ENCODE peak calls at places on chromosome 16, in ten cellular contexts. One of them, this sample, is unnamed.
A peak's percentile ranks its signal among the peaks of the same experiment; 100 is the strongest.

GRCh38 chr16:82533161-82533560 is 93.6 kb upstream of the CDH13 start:
- DNase-seq in AG10803: no peak
- DNase-seq in upper lobe of right lung: no peak
- DNase-seq in AG04450: no peak
- DNase-seq in dorsolateral prefrontal cortex: no peak
- DNase-seq in ascending aorta: no peak
- DNase-seq in left ventricle myocardium inferior: no peak
- DNase-seq in heart left ventricle: no peak
- DNase-seq in lower leg skin: no peak
- DNase-seq in OCI-LY7: no peak
- DNase-seq in this sample: no peak

GRCh38 chr16:52611817-52612673 is 65.1 kb upstream of the TOX3 start:
- DNase-seq in AG10803: no peak
- DNase-seq in upper lobe of right lung: no peak
- DNase-seq in AG04450: no peak
- DNase-seq in dorsolateral prefrontal cortex: no peak
- DNase-seq in ascending aorta: no peak
- DNase-seq in left ventricle myocardium inferior: no peak
- DNase-seq in heart left ventricle: no peak
- DNase-seq in lower leg skin: no peak
- DNase-seq in OCI-LY7: no peak
- DNase-seq in this sample: no peak

GRCh38 chr16:20920091-20920490 is 19.5 kb downstream of the LYRM1 start:
- DNase-seq in AG10803: no peak
- DNase-seq in upper lobe of right lung: no peak
- DNase-seq in AG04450: no peak
- DNase-seq in dorsolateral prefrontal cortex: no peak
- DNase-seq in ascending aorta: no peak
- DNase-seq in left ventricle myocardium inferior: no peak
- DNase-seq in heart left ventricle: no peak
- DNase-seq in lower leg skin: no peak
- DNase-seq in OCI-LY7: no peak
- DNase-seq in this sample: no peak

GRCh38 chr16:10171225-10171624 is 11.0 kb downstream of the GRIN2A start:
- DNase-seq in AG10803: no peak
- DNase-seq in upper lobe of right lung: no peak
- DNase-seq in AG04450: no peak
- DNase-seq in dorsolateral prefrontal cortex: no peak
- DNase-seq in ascending aorta: no peak
- DNase-seq in left ventricle myocardium inferior: no peak
- DNase-seq in heart left ventricle: no peak
- DNase-seq in lower leg skin: no peak
- DNase-seq in OCI-LY7: no peak
- DNase-seq in this sample: no peak

GRCh38 chr16:64534180-64534780 is 587.6 kb downstream of the CDH11 start:
- DNase-seq in AG10803: no peak
- DNase-seq in upper lobe of right lung: no peak
- DNase-seq in AG04450: no peak
- DNase-seq in dorsolateral prefrontal cortex: no peak
- DNase-seq in ascending aorta: no peak
- DNase-seq in left ventricle myocardium inferior: no peak
- DNase-seq in heart left ventricle: no peak
- DNase-seq in lower leg skin: no peak
- DNase-seq in OCI-LY7: no peak
- DNase-seq in this sample: no peak

GRCh38 chr16:51049276-51049675 is 101.8 kb downstream of the SALL1 start:
- DNase-seq in AG10803: no peak
- DNase-seq in upper lobe of right lung: no peak
- DNase-seq in AG04450: no peak
- DNase-seq in dorsolateral prefrontal cortex: no peak
- DNase-seq in ascending aorta: no peak
- DNase-seq in left ventricle myocardium inferior: no peak
- DNase-seq in heart left ventricle: no peak
- DNase-seq in lower leg skin: no peak
- DNase-seq in OCI-LY7: no peak
- DNase-seq in this sample: no peak

GRCh38 chr16:81350306-81350615 is 35.5 kb downstream of the GAN start:
- DNase-seq in AG10803: peak; percentile 3
- DNase-seq in upper lobe of right lung: no peak
- DNase-seq in AG04450: no peak
- DNase-seq in dorsolateral prefrontal cortex: no peak
- DNase-seq in ascending aorta: no peak
- DNase-seq in left ventricle myocardium inferior: no peak
- DNase-seq in heart left ventricle: no peak
- DNase-seq in lower leg skin: no peak
- DNase-seq in OCI-LY7: no peak
- DNase-seq in this sample: no peak

GRCh38 chr16:54817432-54817831 is 113.2 kb upstream of the IRX5 start:
- DNase-seq in AG10803: peak; percentile 54
- DNase-seq in upper lobe of right lung: no peak
- DNase-seq in AG04450: no peak
- DNase-seq in dorsolateral prefrontal cortex: no peak
- DNase-seq in ascending aorta: no peak
- DNase-seq in left ventricle myocardium inferior: no peak
- DNase-seq in heart left ventricle: no peak
- DNase-seq in lower leg skin: no peak
- DNase-seq in OCI-LY7: peak; percentile 38
- DNase-seq in this sample: peak; percentile 24

GRCh38 chr16:67666032-67666537 is 465 bp downstream of the ENKD1 start:
- DNase-seq in AG10803: no peak
- DNase-seq in upper lobe of right lung: peak; percentile 83
- DNase-seq in AG04450: no peak
- DNase-seq in dorsolateral prefrontal cortex: no peak
- DNase-seq in ascending aorta: no peak
- DNase-seq in left ventricle myocardium inferior: peak; percentile 49
- DNase-seq in heart left ventricle: no peak
- DNase-seq in lower leg skin: no peak
- DNase-seq in OCI-LY7: no peak
- DNase-seq in this sample: no peak

GRCh38 chr16:77531741-77532140 is 96.9 kb upstream of the ADAMTS18 start:
- DNase-seq in AG10803: peak; percentile 96
- DNase-seq in upper lobe of right lung: no peak
- DNase-seq in AG04450: no peak
- DNase-seq in dorsolateral prefrontal cortex: no peak
- DNase-seq in ascending aorta: no peak
- DNase-seq in left ventricle myocardium inferior: no peak
- DNase-seq in heart left ventricle: no peak
- DNase-seq in lower leg skin: no peak
- DNase-seq in OCI-LY7: no peak
- DNase-seq in this sample: no peak

DNA sequence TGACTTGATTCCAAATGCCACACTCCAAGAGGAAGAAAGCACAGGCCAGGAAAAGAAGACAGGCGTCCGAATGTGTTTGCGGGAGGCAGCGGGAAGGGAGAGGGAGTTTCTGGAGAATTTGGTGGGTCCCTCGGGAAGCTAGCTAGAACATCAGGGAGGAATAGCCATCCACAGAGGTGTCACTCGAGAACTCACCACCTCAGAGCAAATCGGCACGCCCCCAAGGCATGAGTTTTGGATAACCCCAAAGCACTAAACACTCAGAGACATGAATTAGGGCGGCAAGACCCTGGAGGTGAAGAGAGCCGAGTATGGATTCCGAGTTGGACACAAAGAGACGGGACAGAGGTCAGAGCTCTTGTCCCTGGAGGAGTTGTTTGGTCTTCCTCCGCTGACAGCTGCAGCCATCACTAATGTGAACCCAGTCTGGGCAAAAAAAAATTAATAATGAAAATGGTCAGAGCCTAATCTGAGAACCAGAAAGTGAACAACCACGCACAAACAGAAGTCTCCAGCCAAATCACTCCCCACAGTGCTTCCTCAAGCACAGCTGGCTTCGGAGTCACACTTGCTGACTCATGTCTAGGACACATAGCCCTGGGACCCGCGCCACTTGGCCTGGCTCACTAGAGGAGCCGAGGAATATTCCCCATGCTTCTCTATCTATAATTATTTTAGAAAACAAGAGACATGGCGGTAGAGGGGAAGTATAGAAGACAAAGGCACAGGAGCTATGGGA is 109.3 kb downstream of the ZFHX3 start:
- DNase-seq in AG10803: peak; percentile 91
- DNase-seq in upper lobe of right lung: no peak
- DNase-seq in AG04450: peak; percentile 23
- DNase-seq in dorsolateral prefrontal cortex: peak; percentile 49
- DNase-seq in ascending aorta: peak; percentile 83
- DNase-seq in left ventricle myocardium inferior: peak; percentile 92
- DNase-seq in heart left ventricle: peak; percentile 89
- DNase-seq in lower leg skin: peak; percentile 83
- DNase-seq in OCI-LY7: no peak
- DNase-seq in this sample: peak; percentile 50
- H3K4me3 ChIP-seq in AG10803: peak overlapping the region; percentile 47
- H3K4me3 ChIP-seq in upper lobe of right lung: no peak overlapping the region
- H3K4me3 ChIP-seq in AG04450: peak overlapping the region; percentile 20
- H3K4me3 ChIP-seq in dorsolateral prefrontal cortex: no peak overlapping the region
- H3K4me3 ChIP-seq in ascending aorta: no peak overlapping the region
- H3K4me3 ChIP-seq in left ventricle myocardium inferior: peak overlapping the region; percentile 37
- H3K4me3 ChIP-seq in heart left ventricle: peak overlapping the region; percentile 2
- H3K4me3 ChIP-seq in lower leg skin: no peak overlapping the region
- H3K4me3 ChIP-seq in OCI-LY7: no peak overlapping the region
- H3K4me3 ChIP-seq in this sample: no peak overlapping the region

DNA sequence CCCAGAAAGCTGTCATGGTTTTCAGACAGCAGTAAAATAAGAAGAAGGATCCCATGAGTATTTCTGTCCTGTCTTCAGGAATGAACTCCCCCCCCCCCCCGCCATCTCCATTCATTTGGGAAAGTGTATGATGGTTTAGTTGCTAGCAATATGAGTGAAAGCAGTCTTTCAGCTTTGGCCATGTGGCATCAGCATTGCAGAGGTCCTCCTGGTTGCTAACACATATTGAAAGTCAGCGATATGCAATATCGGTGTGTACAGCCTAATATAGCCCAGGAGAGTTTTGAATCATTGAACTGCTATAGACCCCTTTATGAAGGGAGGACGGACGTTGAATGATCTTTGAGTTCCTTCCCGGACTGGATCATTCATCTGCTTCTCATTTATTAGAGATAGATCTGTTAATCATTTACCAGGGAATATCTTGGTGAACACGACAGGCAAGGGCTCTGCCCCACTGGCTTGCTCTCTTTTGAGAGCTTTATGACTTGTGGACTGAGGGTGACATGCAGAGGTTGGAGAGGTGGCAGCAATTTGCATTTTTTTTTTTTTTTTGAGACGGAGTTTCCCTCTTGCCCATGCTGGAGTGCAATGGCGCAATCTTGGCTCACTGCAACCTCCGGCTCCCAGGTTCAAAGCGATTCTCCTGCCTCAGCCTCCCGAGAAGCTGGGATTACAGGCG is 25.2 kb downstream of the DEF8 start:
- DNase-seq in AG10803: no peak
- DNase-seq in upper lobe of right lung: no peak
- DNase-seq in AG04450: no peak
- DNase-seq in dorsolateral prefrontal cortex: no peak
- DNase-seq in ascending aorta: no peak
- DNase-seq in left ventricle myocardium inferior: no peak
- DNase-seq in heart left ventricle: no peak
- DNase-seq in lower leg skin: no peak
- DNase-seq in OCI-LY7: no peak
- DNase-seq in this sample: no peak
- H3K4me3 ChIP-seq in AG10803: peak overlapping the region; percentile 92
- H3K4me3 ChIP-seq in upper lobe of right lung: peak overlapping the region; percentile 94
- H3K4me3 ChIP-seq in AG04450: peak overlapping the region; percentile 97
- H3K4me3 ChIP-seq in dorsolateral prefrontal cortex: peak overlapping the region; percentile 93
- H3K4me3 ChIP-seq in ascending aorta: no peak overlapping the region
- H3K4me3 ChIP-seq in left ventricle myocardium inferior: peak overlapping the region; percentile 84
- H3K4me3 ChIP-seq in heart left ventricle: peak overlapping the region; percentile 92
- H3K4me3 ChIP-seq in lower leg skin: no peak overlapping the region
- H3K4me3 ChIP-seq in OCI-LY7: peak overlapping the region; percentile 84
- H3K4me3 ChIP-seq in this sample: peak overlapping the region; percentile 77

GRCh38 chr16:74773431-74774222 is 993 bp downstream of the FA2H start:
- DNase-seq in AG10803: no peak
- DNase-seq in upper lobe of right lung: no peak
- DNase-seq in AG04450: no peak
- DNase-seq in dorsolateral prefrontal cortex: no peak
- DNase-seq in ascending aorta: no peak
- DNase-seq in left ventricle myocardium inferior: no peak
- DNase-seq in heart left ventricle: no peak
- DNase-seq in lower leg skin: no peak
- DNase-seq in OCI-LY7: no peak
- DNase-seq in this sample: no peak
- H3K4me3 ChIP-seq in AG10803: no peak overlapping the region
- H3K4me3 ChIP-seq in upper lobe of right lung: peak overlapping the region; percentile 49
- H3K4me3 ChIP-seq in AG04450: no peak overlapping the region
- H3K4me3 ChIP-seq in dorsolateral prefrontal cortex: peak overlapping the region; percentile 61
- H3K4me3 ChIP-seq in ascending aorta: peak overlapping the region; percentile 45
- H3K4me3 ChIP-seq in left ventricle myocardium inferior: peak overlapping the region; percentile 64
- H3K4me3 ChIP-seq in heart left ventricle: no peak overlapping the region
- H3K4me3 ChIP-seq in lower leg skin: peak overlapping the region; percentile 13
- H3K4me3 ChIP-seq in OCI-LY7: peak overlapping the region; percentile 66
- H3K4me3 ChIP-seq in this sample: peak overlapping the region; percentile 61

DNA sequence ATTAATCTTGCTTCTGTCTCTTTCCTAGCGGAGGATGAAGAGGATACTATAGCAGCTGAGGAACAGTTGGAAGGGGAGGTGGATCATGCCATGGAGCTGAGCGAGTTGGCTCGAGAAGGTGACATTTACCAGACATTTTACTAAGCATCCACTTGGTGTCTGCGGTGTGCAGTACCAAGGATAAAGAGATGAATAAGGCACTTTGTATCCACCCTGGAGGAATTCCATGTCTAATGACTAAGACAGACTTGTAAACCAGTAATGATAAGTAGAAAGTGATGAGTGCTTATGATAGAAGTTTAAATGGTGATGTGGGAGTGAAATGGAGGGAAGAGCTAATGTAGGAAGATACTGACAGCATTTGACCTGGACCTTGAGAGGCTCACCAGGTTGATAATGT is 12.0 kb downstream of the SRCAP start:
- DNase-seq in AG10803: no peak
- DNase-seq in upper lobe of right lung: no peak
- DNase-seq in AG04450: no peak
- DNase-seq in dorsolateral prefrontal cortex: no peak
- DNase-seq in ascending aorta: no peak
- DNase-seq in left ventricle myocardium inferior: no peak
- DNase-seq in heart left ventricle: no peak
- DNase-seq in lower leg skin: no peak
- DNase-seq in OCI-LY7: no peak
- DNase-seq in this sample: no peak
- H3K4me3 ChIP-seq in AG10803: no peak overlapping the region
- H3K4me3 ChIP-seq in upper lobe of right lung: no peak overlapping the region
- H3K4me3 ChIP-seq in AG04450: no peak overlapping the region
- H3K4me3 ChIP-seq in dorsolateral prefrontal cortex: no peak overlapping the region
- H3K4me3 ChIP-seq in ascending aorta: no peak overlapping the region
- H3K4me3 ChIP-seq in left ventricle myocardium inferior: no peak overlapping the region
- H3K4me3 ChIP-seq in heart left ventricle: no peak overlapping the region
- H3K4me3 ChIP-seq in lower leg skin: no peak overlapping the region
- H3K4me3 ChIP-seq in OCI-LY7: no peak overlapping the region
- H3K4me3 ChIP-seq in this sample: no peak overlapping the region

DNA sequence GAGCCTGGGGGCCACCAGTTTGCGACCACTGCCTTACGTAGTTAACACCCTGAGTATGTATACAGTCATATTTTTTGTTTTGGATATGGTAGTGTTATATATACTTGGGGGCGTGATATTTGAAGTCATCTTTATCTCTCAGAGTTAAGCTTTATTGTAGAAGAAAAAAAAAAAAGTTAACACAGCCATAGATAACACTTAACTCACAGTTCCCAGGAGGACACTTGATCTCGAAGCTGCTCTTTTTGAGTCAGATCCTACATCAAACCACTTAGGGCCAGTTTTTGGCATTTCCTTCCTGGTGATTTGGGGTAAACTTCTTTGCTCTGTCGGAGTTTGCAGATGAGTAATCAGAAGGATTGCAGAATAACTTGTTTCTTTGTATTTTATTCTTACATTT is 5.8 kb downstream of the ITPRIPL2 start:
- DNase-seq in AG10803: peak; percentile 87
- DNase-seq in upper lobe of right lung: no peak
- DNase-seq in AG04450: peak; percentile 38
- DNase-seq in dorsolateral prefrontal cortex: no peak
- DNase-seq in ascending aorta: no peak
- DNase-seq in left ventricle myocardium inferior: no peak
- DNase-seq in heart left ventricle: no peak
- DNase-seq in lower leg skin: no peak
- DNase-seq in OCI-LY7: peak; percentile 15
- DNase-seq in this sample: no peak
- H3K4me3 ChIP-seq in AG10803: peak overlapping the region; percentile 74
- H3K4me3 ChIP-seq in upper lobe of right lung: peak overlapping the region; percentile 28
- H3K4me3 ChIP-seq in AG04450: peak overlapping the region; percentile 65
- H3K4me3 ChIP-seq in dorsolateral prefrontal cortex: no peak overlapping the region
- H3K4me3 ChIP-seq in ascending aorta: peak overlapping the region; percentile 23
- H3K4me3 ChIP-seq in left ventricle myocardium inferior: peak overlapping the region; percentile 78
- H3K4me3 ChIP-seq in heart left ventricle: peak overlapping the region; percentile 35
- H3K4me3 ChIP-seq in lower leg skin: no peak overlapping the region
- H3K4me3 ChIP-seq in OCI-LY7: peak overlapping the region; percentile 55
- H3K4me3 ChIP-seq in this sample: peak overlapping the region; percentile 34

This sample was measured in breast epithelium.